ENCODE peak calls at places on chromosomes 11 and 22, in five cellular contexts. C is psoas muscle, N is astrocyte of the spinal cord, X is foreskin fibroblast, R is SK-N-SH. F is an unnamed sample.
A peak's percentile ranks its signal among the peaks of the same experiment; 100 is the strongest.

GRCh38 chr11:115760528-115760837 is 256.3 kb upstream of the CADM1 start:
- DNase-seq in C (no peak), N (peak; percentile 2), X (no peak), R (no peak), F (no peak)

GRCh38 chr11:70169632-70170031 is 33.5 kb upstream of the FADD start:
- DNase-seq in C (no peak), N (no peak), X (no peak), R (no peak), F (no peak)

GRCh38 chr22:23926561-23926960 is 32.4 kb downstream of the MIF start:
- DNase-seq in C (no peak), N (no peak), X (no peak), R (no peak), F (no peak)

GRCh38 chr22:25153961-25154685 is 45.5 kb upstream of the CRYBB3 start:
- DNase-seq in C (peak; percentile 73), N (peak; percentile 62), X (peak; percentile 34), R (peak; percentile 57), F (no peak)

GRCh38 chr11:11963842-11964773 is 44.3 kb downstream of the DKK3 start:
- DNase-seq in C (peak; percentile 23), N (no peak), X (no peak), R (no peak), F (no peak)

GRCh38 chr11:86551286-86551685 is 121.1 kb downstream of the ME3 start:
- DNase-seq in C (no peak), N (peak; percentile 93), X (peak; percentile 86), R (no peak), F (peak; percentile 82)

GRCh38 chr22:30209642-30210041 is 36.9 kb downstream of the LIF start:
- DNase-seq in C (no peak), N (no peak), X (no peak), R (no peak), F (no peak)

GRCh38 chr11:71488086-71488967 is 35.3 kb downstream of the NADSYN1 start:
- DNase-seq in C (no peak), N (peak; percentile 36), X (peak; percentile 52), R (peak; percentile 77), F (no peak)

GRCh38 chr11:334264-335033 is 13.8 kb upstream of the IFITM3 start:
- DNase-seq in C (peak; percentile 77), N (no peak), X (no peak), R (no peak), F (no peak)

GRCh38 chr11:64034411-64034811 is 1.3 kb upstream of the FLRT1 start:
- DNase-seq in C (no peak), N (no peak), X (no peak), R (no peak), F (no peak)

GRCh38 chr22:29155966-29156365 is 49.7 kb upstream of the EMID1 start:
- DNase-seq in C (no peak), N (no peak), X (no peak), R (no peak), F (no peak)

GRCh38 chr22:36387664-36387913 is 178 bp downstream of the MYH9 start:
- DNase-seq in C (no peak), N (no peak), X (no peak), R (no peak), F (no peak)

GRCh38 chr22:19287889-19288288 is 3.6 kb downstream of the CLTCL1 start:
- DNase-seq in C (no peak), N (peak; percentile 87), X (peak; percentile 74), R (no peak), F (peak; percentile 68)

GRCh38 chr22:26589845-26590524 is at the start of gene TPST2:
- DNase-seq in C (peak; percentile 88), N (peak; percentile 77), X (peak; percentile 90), R (peak; percentile 98), F (no peak)

GRCh38 chr11:76579752-76580151 is 90.8 kb downstream of the LRRC32 start:
- DNase-seq in C (no peak), N (no peak), X (no peak), R (no peak), F (no peak)
- H3K4me3 ChIP-seq in C (no peak overlapping the region), N (no peak overlapping the region), X (no peak overlapping the region), R (no peak overlapping the region), F (no peak overlapping the region)

DNA sequence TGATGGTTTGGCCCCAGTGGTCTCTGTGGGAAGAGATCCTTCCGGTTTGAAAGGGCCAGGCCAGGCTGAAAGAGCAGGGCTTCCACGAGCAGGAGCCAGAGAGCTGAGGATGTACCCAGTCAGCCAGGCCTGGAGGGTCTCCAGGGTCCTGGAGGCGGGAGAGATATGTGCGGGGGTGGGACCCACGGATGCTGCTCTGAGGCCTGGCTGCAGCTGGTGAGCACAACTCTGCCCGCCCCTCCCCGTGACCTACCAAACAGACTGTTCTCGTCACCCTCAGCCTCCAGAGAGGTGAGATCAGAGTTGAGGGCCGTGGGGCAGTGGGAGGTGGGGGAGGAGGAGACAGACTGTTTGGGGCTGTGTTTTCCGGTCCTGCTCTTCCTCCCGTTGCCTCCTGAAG is 42.2 kb downstream of the TRIOBP start:
- DNase-seq in C (peak; percentile 91), N (no peak), X (peak; percentile 85), R (no peak), F (no peak)
- TF ChIP-seq CTCF in C (no peak), N (no peak), X (no peak), R (no peak), F (no peak)

GRCh38 chr11:79285756-79286155 is 155.1 kb downstream of the TENM4 start:
- DNase-seq in C (no peak), N (no peak), X (peak; percentile 28), R (no peak), F (no peak)
- H3K4me3 ChIP-seq in C (no peak overlapping the region), N (no peak overlapping the region), X (no peak overlapping the region), R (no peak overlapping the region), F (no peak overlapping the region)

GRCh38 chr22:27937453-27937852 is 18.4 kb upstream of the PITPNB start:
- DNase-seq in C (no peak), N (no peak), X (peak; percentile 17), R (peak; percentile 36), F (no peak)
- TF ChIP-seq CTCF in C (no peak), N (peak; percentile 19), X (no peak), R (no peak), F (no peak)

GRCh38 chr11:45179686-45180085 is 33.2 kb downstream of the PRDM11 start:
- DNase-seq in C (no peak), N (no peak), X (no peak), R (no peak), F (no peak)
- H3K4me3 ChIP-seq in C (peak overlapping the region; percentile 71), N (no peak overlapping the region), X (peak overlapping the region; percentile 29), R (peak overlapping the region; percentile 56), F (peak overlapping the region; percentile 43)

GRCh38 chr11:117443269-117444186 is 115.9 kb downstream of the CEP164 start:
- DNase-seq in C (peak; percentile 64), N (no peak), X (peak; percentile 62), R (peak; percentile 92), F (no peak)
- TF ChIP-seq CTCF in C (peak; percentile 25), N (peak; percentile 59), X (peak; percentile 51), R (peak; percentile 65), F (peak; percentile 62)

GRCh38 chr11:128872094-128872493 is 5.0 kb upstream of the KCNJ1 start:
- DNase-seq in C (no peak), N (no peak), X (no peak), R (no peak), F (no peak)

GRCh38 chr11:128868851-128869671 is 2.0 kb upstream of the KCNJ1 start:
- DNase-seq in C (no peak), N (no peak), X (no peak), R (no peak), F (no peak)

GRCh38 chr11:128871165-128871564 is 4.1 kb upstream of the KCNJ1 start:
- DNase-seq in C (no peak), N (no peak), X (no peak), R (no peak), F (no peak)

GRCh38 chr11:128874406-128874805 is 7.3 kb upstream of the KCNJ1 start:
- DNase-seq in C (no peak), N (peak; percentile 4), X (no peak), R (no peak), F (no peak)

DNA sequence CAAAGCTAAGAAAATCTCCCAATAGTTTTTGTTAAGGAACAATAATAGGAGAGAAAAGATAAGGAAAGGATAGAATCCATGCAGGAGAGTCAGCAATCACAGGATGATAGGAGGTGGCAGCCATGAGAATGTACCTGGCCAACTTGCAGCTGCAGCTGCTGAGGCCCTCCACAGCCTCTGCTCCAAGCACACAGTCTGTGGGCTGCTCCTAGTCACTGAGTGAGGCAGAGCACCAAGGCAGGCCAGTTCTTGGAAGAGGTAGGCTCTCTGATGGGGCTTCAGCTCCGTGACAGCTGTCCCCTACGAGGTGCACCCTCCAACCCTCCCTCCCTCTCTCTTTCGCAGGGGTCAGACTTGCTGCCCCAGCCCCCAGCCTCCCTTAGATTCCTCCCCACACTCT is 5.5 kb upstream of the KCNJ1 start:
- DNase-seq in C (no peak), N (no peak), X (no peak), R (no peak), F (no peak)
- H3K4me3 ChIP-seq in C (no peak overlapping the region), N (no peak overlapping the region), X (no peak overlapping the region), R (no peak overlapping the region), F (no peak overlapping the region)

F was measured in AG04449.